ENCODE peak calls at places on chromosomes 6 and 20, in ten cellular contexts. One of them, this sample, is unnamed.

GRCh38 chr6:134636221-134636830 is 313.6 kb downstream of the ALDH8A1 start:
- DNase-seq in GM03348: no peak
- DNase-seq in transverse colon: peak
- DNase-seq in T-helper 17 cell: peak
- DNase-seq in adrenal gland: no peak
- DNase-seq in ascending aorta: no peak
- DNase-seq in WTC11: no peak
- DNase-seq in HL-60: no peak
- DNase-seq in AG10803: no peak
- DNase-seq in activated T-helper 1 cell treated with anti-CD3 and anti-CD28 coated beads, Interleukin-2, amount 50 U/mL, for 16 hours: peak
- DNase-seq in this sample: peak

GRCh38 chr6:121533321-121533841 is 97.9 kb downstream of the GJA1 start:
- DNase-seq in GM03348: no peak
- DNase-seq in transverse colon: no peak
- DNase-seq in T-helper 17 cell: no peak
- DNase-seq in adrenal gland: no peak
- DNase-seq in ascending aorta: no peak
- DNase-seq in WTC11: no peak
- DNase-seq in HL-60: no peak
- DNase-seq in AG10803: no peak
- DNase-seq in activated T-helper 1 cell treated with anti-CD3 and anti-CD28 coated beads, Interleukin-2, amount 50 U/mL, for 16 hours: no peak
- DNase-seq in this sample: peak

GRCh38 chr6:75094614-75095321 is 111.1 kb downstream of the COL12A1 start:
- DNase-seq in GM03348: peak
- DNase-seq in transverse colon: no peak
- DNase-seq in T-helper 17 cell: no peak
- DNase-seq in adrenal gland: no peak
- DNase-seq in ascending aorta: no peak
- DNase-seq in WTC11: no peak
- DNase-seq in HL-60: no peak
- DNase-seq in AG10803: peak
- DNase-seq in activated T-helper 1 cell treated with anti-CD3 and anti-CD28 coated beads, Interleukin-2, amount 50 U/mL, for 16 hours: no peak
- DNase-seq in this sample: no peak

GRCh38 chr6:146265051-146265450 is 236.2 kb downstream of the GRM1 start:
- DNase-seq in GM03348: no peak
- DNase-seq in transverse colon: no peak
- DNase-seq in T-helper 17 cell: no peak
- DNase-seq in adrenal gland: no peak
- DNase-seq in ascending aorta: no peak
- DNase-seq in WTC11: no peak
- DNase-seq in HL-60: no peak
- DNase-seq in AG10803: peak
- DNase-seq in activated T-helper 1 cell treated with anti-CD3 and anti-CD28 coated beads, Interleukin-2, amount 50 U/mL, for 16 hours: no peak
- DNase-seq in this sample: no peak

GRCh38 chr6:46174904-46175303 is 4.1 kb upstream of the ENPP5 start:
- DNase-seq in GM03348: no peak
- DNase-seq in transverse colon: no peak
- DNase-seq in T-helper 17 cell: no peak
- DNase-seq in adrenal gland: no peak
- DNase-seq in ascending aorta: no peak
- DNase-seq in WTC11: no peak
- DNase-seq in HL-60: no peak
- DNase-seq in AG10803: no peak
- DNase-seq in activated T-helper 1 cell treated with anti-CD3 and anti-CD28 coated beads, Interleukin-2, amount 50 U/mL, for 16 hours: no peak
- DNase-seq in this sample: no peak

GRCh38 chr20:25024171-25024570 is 31.6 kb upstream of the APMAP start:
- DNase-seq in GM03348: no peak
- DNase-seq in transverse colon: peak
- DNase-seq in T-helper 17 cell: no peak
- DNase-seq in adrenal gland: no peak
- DNase-seq in ascending aorta: no peak
- DNase-seq in WTC11: no peak
- DNase-seq in HL-60: no peak
- DNase-seq in AG10803: no peak
- DNase-seq in activated T-helper 1 cell treated with anti-CD3 and anti-CD28 coated beads, Interleukin-2, amount 50 U/mL, for 16 hours: no peak
- DNase-seq in this sample: no peak

GRCh38 chr20:61886721-61887658 is 178.7 kb downstream of the TAF4 start:
- DNase-seq in GM03348: peak
- DNase-seq in transverse colon: no peak
- DNase-seq in T-helper 17 cell: no peak
- DNase-seq in adrenal gland: peak
- DNase-seq in ascending aorta: no peak
- DNase-seq in WTC11: peak
- DNase-seq in HL-60: peak
- DNase-seq in AG10803: peak
- DNase-seq in activated T-helper 1 cell treated with anti-CD3 and anti-CD28 coated beads, Interleukin-2, amount 50 U/mL, for 16 hours: no peak
- DNase-seq in this sample: peak

GRCh38 chr6:138800377-138801150 is 4.7 kb downstream of the ECT2L start:
- DNase-seq in GM03348: no peak
- DNase-seq in transverse colon: no peak
- DNase-seq in T-helper 17 cell: no peak
- DNase-seq in adrenal gland: no peak
- DNase-seq in ascending aorta: no peak
- DNase-seq in WTC11: peak
- DNase-seq in HL-60: no peak
- DNase-seq in AG10803: no peak
- DNase-seq in activated T-helper 1 cell treated with anti-CD3 and anti-CD28 coated beads, Interleukin-2, amount 50 U/mL, for 16 hours: no peak
- DNase-seq in this sample: no peak

GRCh38 chr6:113447088-113447831 is 409.9 kb upstream of the MARCKS start:
- DNase-seq in GM03348: peak
- DNase-seq in transverse colon: no peak
- DNase-seq in T-helper 17 cell: no peak
- DNase-seq in adrenal gland: no peak
- DNase-seq in ascending aorta: no peak
- DNase-seq in WTC11: no peak
- DNase-seq in HL-60: peak
- DNase-seq in AG10803: peak
- DNase-seq in activated T-helper 1 cell treated with anti-CD3 and anti-CD28 coated beads, Interleukin-2, amount 50 U/mL, for 16 hours: no peak
- DNase-seq in this sample: peak

GRCh38 chr6:166381733-166382499 is 824 bp downstream of the MPC1 start:
- DNase-seq in GM03348: peak
- DNase-seq in transverse colon: peak
- DNase-seq in T-helper 17 cell: peak
- DNase-seq in adrenal gland: peak
- DNase-seq in ascending aorta: no peak
- DNase-seq in WTC11: peak
- DNase-seq in HL-60: peak
- DNase-seq in AG10803: peak
- DNase-seq in activated T-helper 1 cell treated with anti-CD3 and anti-CD28 coated beads, Interleukin-2, amount 50 U/mL, for 16 hours: peak
- DNase-seq in this sample: peak

GRCh38 chr6:118326712-118327111 is 221.4 kb upstream of the PLN start:
- DNase-seq in GM03348: no peak
- DNase-seq in transverse colon: no peak
- DNase-seq in T-helper 17 cell: no peak
- DNase-seq in adrenal gland: no peak
- DNase-seq in ascending aorta: no peak
- DNase-seq in WTC11: no peak
- DNase-seq in HL-60: no peak
- DNase-seq in AG10803: no peak
- DNase-seq in activated T-helper 1 cell treated with anti-CD3 and anti-CD28 coated beads, Interleukin-2, amount 50 U/mL, for 16 hours: no peak
- DNase-seq in this sample: no peak

GRCh38 chr20:46657137-46657536 is 5.9 kb upstream of the SLC13A3 start:
- DNase-seq in GM03348: no peak
- DNase-seq in transverse colon: no peak
- DNase-seq in T-helper 17 cell: no peak
- DNase-seq in adrenal gland: no peak
- DNase-seq in ascending aorta: no peak
- DNase-seq in WTC11: no peak
- DNase-seq in HL-60: no peak
- DNase-seq in AG10803: no peak
- DNase-seq in activated T-helper 1 cell treated with anti-CD3 and anti-CD28 coated beads, Interleukin-2, amount 50 U/mL, for 16 hours: no peak
- DNase-seq in this sample: no peak

GRCh38 chr6:56852611-56853010 is 102.3 kb upstream of the BEND6 start:
- DNase-seq in GM03348: no peak
- DNase-seq in transverse colon: no peak
- DNase-seq in T-helper 17 cell: no peak
- DNase-seq in adrenal gland: no peak
- DNase-seq in ascending aorta: no peak
- DNase-seq in WTC11: no peak
- DNase-seq in HL-60: no peak
- DNase-seq in AG10803: no peak
- DNase-seq in activated T-helper 1 cell treated with anti-CD3 and anti-CD28 coated beads, Interleukin-2, amount 50 U/mL, for 16 hours: no peak
- DNase-seq in this sample: no peak

GRCh38 chr6:7978736-7979135 is 68.1 kb upstream of the TXNDC5 start:
- DNase-seq in GM03348: no peak
- DNase-seq in transverse colon: no peak
- DNase-seq in T-helper 17 cell: no peak
- DNase-seq in adrenal gland: no peak
- DNase-seq in ascending aorta: no peak
- DNase-seq in WTC11: no peak
- DNase-seq in HL-60: no peak
- DNase-seq in AG10803: no peak
- DNase-seq in activated T-helper 1 cell treated with anti-CD3 and anti-CD28 coated beads, Interleukin-2, amount 50 U/mL, for 16 hours: no peak
- DNase-seq in this sample: no peak